ENCODE peak calls at places on chromosomes 12 and 14, in six cellular contexts. U is astrocyte; B is ACHN; H is type B pancreatic cell; P is activated naive CD4-positive, alpha-beta T cell; I is T-cell. O is an unnamed sample.

GRCh38 chr12:78540621-78541336 is 323.8 kb upstream of the SYT1 start:
- DNase-seq in U (peak), B (no peak), H (no peak), P (no peak), I (no peak), O (no peak)

GRCh38 chr14:75339059-75339458 is 60.4 kb downstream of the FOS start:
- DNase-seq in U (peak), B (no peak), H (no peak), P (no peak), I (no peak), O (no peak)

GRCh38 chr14:56798447-56799326 is 11.6 kb downstream of the OTX2 start:
- DNase-seq in U (no peak), B (no peak), H (peak), P (no peak), I (no peak), O (peak)

GRCh38 chr14:31992051-31992450 is 85.1 kb upstream of the ARHGAP5 start:
- DNase-seq in U (peak), B (no peak), H (no peak), P (no peak), I (no peak), O (no peak)

GRCh38 chr14:52835122-52835903 is 43.9 kb upstream of the GNPNAT1 start:
- DNase-seq in U (peak), B (peak), H (no peak), P (no peak), I (no peak), O (no peak)

GRCh38 chr12:40971911-40972310 is 216.2 kb upstream of the PDZRN4 start:
- DNase-seq in U (no peak), B (no peak), H (no peak), P (no peak), I (no peak), O (no peak)

GRCh38 chr14:94485944-94486841 is 10.2 kb upstream of the SERPINA9 start:
- DNase-seq in U (peak), B (peak), H (peak), P (no peak), I (no peak), O (no peak)

GRCh38 chr12:49296836-49297694 is 2.1 kb downstream of the PRPH start:
- DNase-seq in U (no peak), B (peak), H (no peak), P (no peak), I (no peak), O (no peak)

GRCh38 chr12:6632026-6632978 is 3.5 kb downstream of the LPAR5 start:
- DNase-seq in U (no peak), B (peak), H (no peak), P (no peak), I (peak), O (no peak)

GRCh38 chr12:91643763-91644162 is 461.1 kb upstream of the DCN start:
- DNase-seq in U (no peak), B (no peak), H (no peak), P (no peak), I (no peak), O (no peak)

GRCh38 chr12:43444940-43445564 is 107.0 kb downstream of the ADAMTS20 start:
- DNase-seq in U (peak), B (peak), H (no peak), P (peak), I (no peak), O (no peak)

GRCh38 chr12:51926718-51927117 is 19.4 kb downstream of the ACVRL1 start:
- DNase-seq in U (no peak), B (peak), H (no peak), P (peak), I (no peak), O (no peak)

GRCh38 chr14:69614592-69614991 is 3.2 kb downstream of the SUSD6 start:
- DNase-seq in U (no peak), B (no peak), H (no peak), P (no peak), I (no peak), O (no peak)

GRCh38 chr12:2453807-2454177 is 341.0 kb upstream of the FKBP4 start:
- DNase-seq in U (no peak), B (no peak), H (no peak), P (no peak), I (no peak), O (no peak)

GRCh38 chr14:67268456-67269115 is 27.4 kb downstream of the PALS1 start:
- DNase-seq in U (peak), B (no peak), H (no peak), P (no peak), I (no peak), O (no peak)

GRCh38 chr14:39432619-39433451 is 602 bp upstream of the FBXO33 start:
- DNase-seq in U (peak), B (peak), H (peak), P (peak), I (peak), O (peak)

GRCh38 chr14:84152452-84152851 is 1377.5 kb upstream of the FLRT2 start:
- DNase-seq in U (no peak), B (no peak), H (no peak), P (no peak), I (no peak), O (no peak)

GRCh38 chr14:68363841-68364711 is 428.8 kb downstream of the ZFP36L1 start:
- DNase-seq in U (peak), B (no peak), H (peak), P (no peak), I (no peak), O (no peak)

GRCh38 chr12:112839386-112839972 is 47.9 kb downstream of the RPH3A start:
- DNase-seq in U (peak), B (peak), H (no peak), P (no peak), I (no peak), O (no peak)

GRCh38 chr14:101120636-101121398 is 217.3 kb upstream of the RTL1 start:
- DNase-seq in U (peak), B (no peak), H (no peak), P (no peak), I (no peak), O (peak)

GRCh38 chr12:104090685-104091084 is 26.4 kb downstream of the HCFC2 start:
- DNase-seq in U (no peak), B (no peak), H (no peak), P (no peak), I (no peak), O (no peak)

GRCh38 chr12:94768398-94769039 is 118.2 kb upstream of the TMCC3 start:
- DNase-seq in U (peak), B (no peak), H (no peak), P (no peak), I (no peak), O (no peak)

GRCh38 chr12:29148065-29148957 is 767 bp upstream of the FAR2 start:
- DNase-seq in U (no peak), B (no peak), H (no peak), P (no peak), I (no peak), O (no peak)

GRCh38 chr14:76015668-76016067 is 30.1 kb downstream of the IFT43 start:
- DNase-seq in U (peak), B (no peak), H (no peak), P (no peak), I (no peak), O (no peak)

GRCh38 chr12:57148469-57149308 is 1.3 kb upstream of the LRP1-AS start:
- DNase-seq in U (no peak), B (no peak), H (no peak), P (no peak), I (no peak), O (no peak)

GRCh38 chr12:122094735-122095561 is 16.4 kb downstream of the MLXIP start:
- DNase-seq in U (peak), B (peak), H (no peak), P (no peak), I (no peak), O (no peak)

GRCh38 chr14:58881433-58881832 is 243.7 kb downstream of the DACT1 start:
- DNase-seq in U (no peak), B (no peak), H (no peak), P (no peak), I (no peak), O (no peak)

GRCh38 chr12:132393991-132394949 is 64.9 kb upstream of the GALNT9 start:
- DNase-seq in U (no peak), B (peak), H (no peak), P (no peak), I (no peak), O (no peak)

GRCh38 chr14:92458959-92459478 is 54.6 kb upstream of the RIN3 start:
- DNase-seq in U (no peak), B (no peak), H (no peak), P (no peak), I (no peak), O (no peak)

GRCh38 chr14:99936056-99936455 is 129.2 kb upstream of the EVL start:
- DNase-seq in U (peak), B (no peak), H (no peak), P (no peak), I (no peak), O (no peak)

GRCh38 chr14:21202463-21203358 is 46.8 kb upstream of the OR5AU1 start:
- DNase-seq in U (no peak), B (no peak), H (no peak), P (no peak), I (no peak), O (no peak)

GRCh38 chr14:100686858-100687257 is 39.8 kb upstream of the DLK1 start:
- DNase-seq in U (no peak), B (no peak), H (no peak), P (no peak), I (no peak), O (no peak)

GRCh38 chr14:61003571-61003970 is 22.5 kb downstream of the SLC38A6 start:
- DNase-seq in U (peak), B (no peak), H (no peak), P (no peak), I (no peak), O (no peak)

GRCh38 chr12:5262450-5262849 is 169.5 kb upstream of the NTF3 start:
- DNase-seq in U (peak), B (no peak), H (no peak), P (no peak), I (no peak), O (no peak)

GRCh38 chr14:65186951-65187350 is 84.6 kb upstream of the MAX start:
- DNase-seq in U (no peak), B (no peak), H (no peak), P (no peak), I (no peak), O (no peak)

GRCh38 chr14:42429401-42429800 is 822.7 kb downstream of the LRFN5 start:
- DNase-seq in U (no peak), B (no peak), H (no peak), P (no peak), I (no peak), O (no peak)

GRCh38 chr12:103561174-103561573 is 25.9 kb upstream of the STAB2 start:
- DNase-seq in U (peak), B (no peak), H (no peak), P (no peak), I (no peak), O (peak)

GRCh38 chr14:92316937-92317336 is 6.0 kb upstream of the SLC24A4 start:
- DNase-seq in U (no peak), B (no peak), H (no peak), P (no peak), I (no peak), O (no peak)

GRCh38 chr14:80095623-80096022 is 115.7 kb downstream of the DIO2 start:
- DNase-seq in U (peak), B (no peak), H (no peak), P (no peak), I (no peak), O (no peak)

GRCh38 chr12:132168311-132169031 is 24.2 kb downstream of the NOC4L start:
- DNase-seq in U (no peak), B (no peak), H (no peak), P (no peak), I (no peak), O (no peak)